ENCODE peak calls at places on chromosomes 11 and 22, in six cellular contexts. One of them, this sample, is unnamed.

GRCh38 chr11:134609361-134610115 is 197.5 kb upstream of the B3GAT1 start:
- DNase-seq in NB4: no peak
- DNase-seq in GM19239: no peak
- DNase-seq in CD4-positive, alpha-beta T cell: no peak
- DNase-seq in breast epithelium: no peak
- DNase-seq in K562: no peak
- DNase-seq in this sample: no peak

GRCh38 chr11:8809605-8810272 is 101.2 kb upstream of the AKIP1 start:
- DNase-seq in breast epithelium: no peak
- DNase-seq in CD4-positive, alpha-beta T cell: no peak
- DNase-seq in GM19239: no peak
- DNase-seq in NB4: no peak
- DNase-seq in K562: no peak
- DNase-seq in this sample: no peak

GRCh38 chr11:96878299-96879051 is 488.7 kb downstream of the JRKL start:
- DNase-seq in breast epithelium: no peak
- DNase-seq in NB4: no peak
- DNase-seq in K562: no peak
- DNase-seq in CD4-positive, alpha-beta T cell: no peak
- DNase-seq in GM19239: no peak
- DNase-seq in this sample: no peak

GRCh38 chr11:61776561-61777075 is 15.8 kb downstream of the TMEM258 start:
- DNase-seq in NB4: peak
- DNase-seq in CD4-positive, alpha-beta T cell: peak
- DNase-seq in K562: peak
- DNase-seq in GM19239: peak
- DNase-seq in breast epithelium: no peak
- DNase-seq in this sample: peak

GRCh38 chr11:88103337-88104206 is 71.7 kb downstream of the RAB38 start:
- DNase-seq in GM19239: peak
- DNase-seq in K562: peak
- DNase-seq in NB4: peak
- DNase-seq in breast epithelium: no peak
- DNase-seq in CD4-positive, alpha-beta T cell: no peak
- DNase-seq in this sample: no peak

GRCh38 chr22:23353004-23353403 is 172.7 kb downstream of the BCR start:
- DNase-seq in GM19239: no peak
- DNase-seq in breast epithelium: no peak
- DNase-seq in K562: no peak
- DNase-seq in NB4: no peak
- DNase-seq in CD4-positive, alpha-beta T cell: no peak
- DNase-seq in this sample: no peak

GRCh38 chr11:35583843-35584242 is 34.4 kb upstream of the FJX1 start:
- DNase-seq in K562: no peak
- DNase-seq in breast epithelium: no peak
- DNase-seq in CD4-positive, alpha-beta T cell: no peak
- DNase-seq in NB4: no peak
- DNase-seq in GM19239: no peak
- DNase-seq in this sample: no peak

GRCh38 chr11:62245271-62245753 is 3.3 kb downstream of the SCGB1D2 start:
- DNase-seq in K562: peak
- DNase-seq in breast epithelium: no peak
- DNase-seq in NB4: peak
- DNase-seq in CD4-positive, alpha-beta T cell: no peak
- DNase-seq in GM19239: no peak
- DNase-seq in this sample: no peak

GRCh38 chr11:119193001-119193400 is 7.7 kb downstream of the NHERF4 start:
- DNase-seq in K562: no peak
- DNase-seq in GM19239: no peak
- DNase-seq in breast epithelium: no peak
- DNase-seq in CD4-positive, alpha-beta T cell: no peak
- DNase-seq in NB4: peak
- DNase-seq in this sample: no peak

GRCh38 chr22:23784215-23784732 is 2.5 kb upstream of the SMARCB1 start:
- DNase-seq in CD4-positive, alpha-beta T cell: no peak
- DNase-seq in K562: no peak
- DNase-seq in NB4: no peak
- DNase-seq in GM19239: no peak
- DNase-seq in breast epithelium: no peak
- DNase-seq in this sample: no peak

GRCh38 chr11:8593935-8594909 is at the start of gene STK33:
- DNase-seq in breast epithelium: no peak
- DNase-seq in GM19239: peak
- DNase-seq in K562: no peak
- DNase-seq in CD4-positive, alpha-beta T cell: no peak
- DNase-seq in NB4: no peak
- DNase-seq in this sample: peak

GRCh38 chr11:65574963-65575567 is 788 bp upstream of the EHBP1L1 start:
- DNase-seq in GM19239: no peak
- DNase-seq in NB4: no peak
- DNase-seq in CD4-positive, alpha-beta T cell: no peak
- DNase-seq in breast epithelium: no peak
- DNase-seq in K562: peak
- DNase-seq in this sample: peak

This sample was measured in memory B cell.